ENCODE peak calls at places on chromosomes 6 and 20, in seven cellular contexts. L, U, Y, G, C, X and M are unnamed samples.

GRCh38 chr6:56278186-56278585 is 30.8 kb upstream of the COL21A1 start:
- DNase-seq in L (no peak), U (no peak), Y (no peak), G (no peak), C (no peak), X (no peak), M (peak; percentile 75)

GRCh38 chr20:58614984-58615760 is 35.9 kb upstream of the STX16 start:
- DNase-seq in L (no peak), U (no peak), Y (no peak), G (no peak), C (no peak), X (no peak), M (no peak)

GRCh38 chr20:7161690-7162089 is 394.2 kb downstream of the BMP2 start:
- DNase-seq in L (no peak), U (peak; percentile 17), Y (no peak), G (no peak), C (no peak), X (no peak), M (peak; percentile 26)

GRCh38 chr20:33392016-33392415 is 9.3 kb downstream of the CDK5RAP1 start:
- DNase-seq in L (no peak), U (no peak), Y (no peak), G (no peak), C (peak; percentile 53), X (peak; percentile 87), M (no peak)

GRCh38 chr6:149060300-149060984 is 257.1 kb upstream of the TAB2 start:
- DNase-seq in L (peak; percentile 26), U (no peak), Y (no peak), G (peak; percentile 57), C (no peak), X (no peak), M (no peak)

GRCh38 chr6:132929141-132929540 is 114.8 kb downstream of the RPS12 start:
- DNase-seq in L (no peak), U (no peak), Y (no peak), G (no peak), C (no peak), X (no peak), M (peak; percentile 21)

GRCh38 chr6:125546827-125547226 is 202.6 kb upstream of the HEY2 start:
- DNase-seq in L (no peak), U (no peak), Y (no peak), G (no peak), C (peak; percentile 1), X (peak; percentile 5), M (peak; percentile 42)

GRCh38 chr20:4375881-4376280 is 345.8 kb upstream of the PRND start:
- DNase-seq in L (no peak), U (peak; percentile 71), Y (no peak), G (no peak), C (peak; percentile 69), X (peak; percentile 88), M (no peak)

GRCh38 chr6:27592481-27593199 is 119.7 kb upstream of the ZNF184 start:
- DNase-seq in L (no peak), U (no peak), Y (peak; percentile 65), G (peak; percentile 19), C (peak; percentile 86), X (peak; percentile 77), M (peak; percentile 95)

GRCh38 chr6:113015249-113015648 is 668.1 kb downstream of the RFPL4B start:
- DNase-seq in L (no peak), U (no peak), Y (no peak), G (no peak), C (peak; percentile 71), X (peak; percentile 82), M (peak; percentile 18)

GRCh38 chr6:155381856-155382690 is 67.8 kb upstream of the TFB1M start:
- DNase-seq in L (no peak), U (no peak), Y (no peak), G (no peak), C (peak; percentile 69), X (peak; percentile 65), M (peak; percentile 44)

GRCh38 chr6:138609801-138610430 is 110.6 kb upstream of the NHSL1 start:
- DNase-seq in L (no peak), U (no peak), Y (no peak), G (no peak), C (no peak), X (no peak), M (peak; percentile 32)

GRCh38 chr6:107563694-107564093 is 73.8 kb downstream of the SOBP start:
- DNase-seq in L (peak; percentile 24), U (no peak), Y (no peak), G (no peak), C (no peak), X (no peak), M (no peak)

GRCh38 chr6:36650848-36651247 is 27.7 kb upstream of the CDKN1A start:
- DNase-seq in L (no peak), U (no peak), Y (no peak), G (no peak), C (no peak), X (no peak), M (no peak)

GRCh38 chr6:137217801-137218472 is 1.2 kb downstream of the IFNGR1 start:
- DNase-seq in L (peak; percentile 39), U (no peak), Y (no peak), G (no peak), C (peak; percentile 25), X (peak; percentile 54), M (peak; percentile 32)

GRCh38 chr6:43226192-43226851 is 3.0 kb downstream of the DNPH1 start:
- DNase-seq in L (no peak), U (no peak), Y (no peak), G (no peak), C (no peak), X (no peak), M (no peak)

GRCh38 chr6:129894904-129895303 is 33.8 kb upstream of the TMEM244 start:
- DNase-seq in L (no peak), U (no peak), Y (no peak), G (no peak), C (no peak), X (no peak), M (no peak)

GRCh38 chr6:136783495-136784270 is 8.6 kb downstream of the MAP3K5 start:
- DNase-seq in L (no peak), U (no peak), Y (no peak), G (no peak), C (no peak), X (no peak), M (no peak)

GRCh38 chr6:126701799-126702198 is 361.9 kb downstream of the CENPW start:
- DNase-seq in L (no peak), U (no peak), Y (no peak), G (no peak), C (peak; percentile 21), X (peak; percentile 9), M (peak; percentile 43)

GRCh38 chr20:57411406-57412283 is 20.4 kb downstream of the RBM38 start:
- DNase-seq in L (no peak), U (no peak), Y (no peak), G (no peak), C (no peak), X (no peak), M (no peak)

GRCh38 chr6:79868098-79868722 is 79.1 kb downstream of the ELOVL4 start:
- DNase-seq in L (no peak), U (peak; percentile 45), Y (peak; percentile 60), G (no peak), C (peak; percentile 70), X (peak; percentile 70), M (peak; percentile 74)

GRCh38 chr20:22333885-22334545 is 250.4 kb downstream of the FOXA2 start:
- DNase-seq in L (peak; percentile 43), U (peak; percentile 88), Y (peak; percentile 63), G (peak; percentile 2), C (peak; percentile 22), X (peak; percentile 48), M (peak; percentile 68)

GRCh38 chr6:33336495-33336894 is 19.0 kb upstream of the ZBTB22 start:
- DNase-seq in L (no peak), U (no peak), Y (no peak), G (no peak), C (no peak), X (no peak), M (no peak)

GRCh38 chr6:169932491-169932890 is 181.1 kb downstream of the ERMARD start:
- DNase-seq in L (no peak), U (no peak), Y (no peak), G (no peak), C (no peak), X (no peak), M (no peak)

GRCh38 chr6:146912730-146913680 is 291.2 kb upstream of the STXBP5 start:
- DNase-seq in L (no peak), U (no peak), Y (no peak), G (no peak), C (no peak), X (peak; percentile 16), M (peak; percentile 17)

GRCh38 chr6:149660028-149660427 is 11.5 kb upstream of the KATNA1 start:
- DNase-seq in L (no peak), U (no peak), Y (no peak), G (no peak), C (no peak), X (no peak), M (no peak)

GRCh38 chr6:186221-186965 is 105.9 kb upstream of the DUSP22 start:
- DNase-seq in L (no peak), U (no peak), Y (no peak), G (no peak), C (peak; percentile 33), X (peak; percentile 12), M (no peak)

GRCh38 chr20:61807426-61808160 is 258.1 kb downstream of the TAF4 start:
- DNase-seq in L (no peak), U (no peak), Y (no peak), G (no peak), C (no peak), X (no peak), M (no peak)

GRCh38 chr6:78530208-78530607 is 337.1 kb upstream of the IRAK1BP1 start:
- DNase-seq in L (no peak), U (no peak), Y (no peak), G (no peak), C (no peak), X (peak; percentile 16), M (peak; percentile 12)

GRCh38 chr6:84466521-84466920 is 239.1 kb upstream of the CEP162 start:
- DNase-seq in L (no peak), U (peak; percentile 43), Y (no peak), G (no peak), C (peak; percentile 74), X (peak; percentile 77), M (peak; percentile 59)

GRCh38 chr6:101402618-101403002 is 9.1 kb downstream of the GRIK2 start:
- DNase-seq in L (peak; percentile 49), U (no peak), Y (peak; percentile 52), G (no peak), C (peak; percentile 4), X (peak; percentile 46), M (peak; percentile 28)

GRCh38 chr6:156538875-156539660 is 238.1 kb upstream of the ARID1B start:
- DNase-seq in L (no peak), U (no peak), Y (no peak), G (no peak), C (peak; percentile 18), X (no peak), M (peak; percentile 80)

GRCh38 chr20:14883324-14883723 is 545.9 kb upstream of the FLRT3 start:
- DNase-seq in L (no peak), U (no peak), Y (no peak), G (no peak), C (no peak), X (no peak), M (no peak)

GRCh38 chr6:43702522-43703440 is 15.2 kb upstream of the MRPS18A start:
- DNase-seq in L (peak; percentile 97), U (peak; percentile 97), Y (peak; percentile 62), G (no peak), C (peak; percentile 97), X (peak; percentile 97), M (peak; percentile 97)

GRCh38 chr20:47857142-47857993 is 72.1 kb upstream of the SULF2 start:
- DNase-seq in L (peak; percentile 44), U (no peak), Y (no peak), G (no peak), C (no peak), X (peak; percentile 13), M (peak; percentile 90)